ENCODE peak calls at places on chromosomes 13 and 19, in four cellular contexts. One of them, this sample, is unnamed.
A peak's percentile ranks its signal among the peaks of the same experiment; 100 is the strongest.

GRCh38 chr13:112849500-112849899 is 119.5 kb upstream of the MCF2L start:
- DNase-seq in ovary: no peak
- DNase-seq in left ventricle myocardium inferior: no peak
- DNase-seq in fibroblast of lung: peak; percentile 23
- DNase-seq in this sample: peak; percentile 27

GRCh38 chr13:112959701-112960542 is 9.1 kb upstream of the MCF2L start:
- DNase-seq in ovary: no peak
- DNase-seq in left ventricle myocardium inferior: no peak
- DNase-seq in fibroblast of lung: no peak
- DNase-seq in this sample: no peak

GRCh38 chr13:86974251-86974994 is 696.7 kb upstream of the SLITRK5 start:
- DNase-seq in ovary: no peak
- DNase-seq in left ventricle myocardium inferior: no peak
- DNase-seq in fibroblast of lung: no peak
- DNase-seq in this sample: no peak

GRCh38 chr19:46919324-46919723 is 58.5 kb downstream of the ARHGAP35 start:
- DNase-seq in ovary: no peak
- DNase-seq in left ventricle myocardium inferior: no peak
- DNase-seq in fibroblast of lung: peak; percentile 50
- DNase-seq in this sample: peak; percentile 39

GRCh38 chr13:106867249-106867648 is 299.3 kb upstream of the ARGLU1 start:
- DNase-seq in ovary: no peak
- DNase-seq in left ventricle myocardium inferior: no peak
- DNase-seq in fibroblast of lung: peak; percentile 2
- DNase-seq in this sample: peak; percentile 52

GRCh38 chr13:24267283-24267682 is 42.1 kb upstream of the C1QTNF9 start:
- DNase-seq in ovary: peak; percentile 37
- DNase-seq in left ventricle myocardium inferior: no peak
- DNase-seq in fibroblast of lung: peak; percentile 6
- DNase-seq in this sample: peak; percentile 42

GRCh38 chr13:39688699-39689405 is 33.4 kb downstream of the COG6 start:
- DNase-seq in ovary: no peak
- DNase-seq in left ventricle myocardium inferior: no peak
- DNase-seq in fibroblast of lung: peak; percentile 74
- DNase-seq in this sample: peak; percentile 71

GRCh38 chr13:37878496-37878895 is 8.9 kb upstream of the TRPC4 start:
- DNase-seq in ovary: no peak
- DNase-seq in left ventricle myocardium inferior: no peak
- DNase-seq in fibroblast of lung: peak; percentile 31
- DNase-seq in this sample: peak; percentile 65

GRCh38 chr19:6853868-6854267 is 33.5 kb upstream of the ADGRE1 start:
- DNase-seq in ovary: no peak
- DNase-seq in left ventricle myocardium inferior: no peak
- DNase-seq in fibroblast of lung: no peak
- DNase-seq in this sample: no peak

GRCh38 chr13:101739382-101740178 is 287.1 kb downstream of the ITGBL1 start:
- DNase-seq in ovary: no peak
- DNase-seq in left ventricle myocardium inferior: no peak
- DNase-seq in fibroblast of lung: no peak
- DNase-seq in this sample: no peak

GRCh38 chr13:51785592-51786424 is 18.2 kb downstream of the DHRS12 start:
- DNase-seq in ovary: peak; percentile 53
- DNase-seq in left ventricle myocardium inferior: peak; percentile 76
- DNase-seq in fibroblast of lung: peak; percentile 47
- DNase-seq in this sample: peak; percentile 41

GRCh38 chr13:26498524-26499208 is 58.8 kb upstream of the WASF3 start:
- DNase-seq in ovary: no peak
- DNase-seq in left ventricle myocardium inferior: no peak
- DNase-seq in fibroblast of lung: peak; percentile 44
- DNase-seq in this sample: peak; percentile 44

GRCh38 chr19:38707512-38708114 is 36.7 kb downstream of the CAPN12 start:
- DNase-seq in ovary: no peak
- DNase-seq in left ventricle myocardium inferior: peak; percentile 76
- DNase-seq in fibroblast of lung: peak; percentile 65
- DNase-seq in this sample: peak; percentile 59

GRCh38 chr19:45069056-45069455 is 7.2 kb downstream of the ZNF296 start:
- DNase-seq in ovary: no peak
- DNase-seq in left ventricle myocardium inferior: peak; percentile 21
- DNase-seq in fibroblast of lung: peak; percentile 18
- DNase-seq in this sample: peak; percentile 19

GRCh38 chr19:56109216-56109615 is 11.9 kb downstream of the ZNF787 start:
- DNase-seq in ovary: no peak
- DNase-seq in left ventricle myocardium inferior: no peak
- DNase-seq in fibroblast of lung: no peak
- DNase-seq in this sample: peak; percentile 70

GRCh38 chr19:41205995-41206394 is 13.0 kb downstream of the CYP2S1 start:
- DNase-seq in ovary: no peak
- DNase-seq in left ventricle myocardium inferior: no peak
- DNase-seq in fibroblast of lung: no peak
- DNase-seq in this sample: no peak

GRCh38 chr19:13277104-13277809 is 127.0 kb downstream of the IER2 start:
- DNase-seq in ovary: peak; percentile 18
- DNase-seq in left ventricle myocardium inferior: peak; percentile 31
- DNase-seq in fibroblast of lung: peak; percentile 53
- DNase-seq in this sample: peak; percentile 83

GRCh38 chr13:77919351-77920294 is 992 bp upstream of the EDNRB start:
- DNase-seq in ovary: no peak
- DNase-seq in left ventricle myocardium inferior: peak; percentile 64
- DNase-seq in fibroblast of lung: peak; percentile 35
- DNase-seq in this sample: peak; percentile 34

GRCh38 chr13:106145070-106145469 is 390.4 kb downstream of the EFNB2 start:
- DNase-seq in ovary: no peak
- DNase-seq in left ventricle myocardium inferior: no peak
- DNase-seq in fibroblast of lung: no peak
- DNase-seq in this sample: no peak

GRCh38 chr13:25171170-25171516 is 945 bp downstream of the AMER2 start:
- DNase-seq in ovary: no peak
- DNase-seq in left ventricle myocardium inferior: no peak
- DNase-seq in fibroblast of lung: no peak
- DNase-seq in this sample: no peak

GRCh38 chr13:94481966-94482365 is 2.5 kb upstream of the DCT start:
- DNase-seq in ovary: no peak
- DNase-seq in left ventricle myocardium inferior: peak; percentile 22
- DNase-seq in fibroblast of lung: peak; percentile 77
- DNase-seq in this sample: peak; percentile 82

GRCh38 chr19:45243144-45243732 is 2.0 kb downstream of the EXOC3L2 start:
- DNase-seq in ovary: no peak
- DNase-seq in left ventricle myocardium inferior: no peak
- DNase-seq in fibroblast of lung: no peak
- DNase-seq in this sample: no peak

GRCh38 chr13:50916701-50917184 is 7.2 kb downstream of the RNASEH2B start:
- DNase-seq in ovary: no peak
- DNase-seq in left ventricle myocardium inferior: peak; percentile 17
- DNase-seq in fibroblast of lung: no peak
- DNase-seq in this sample: peak; percentile 13

GRCh38 chr13:37360556-37360955 is 238.0 kb downstream of the POSTN start:
- DNase-seq in ovary: no peak
- DNase-seq in left ventricle myocardium inferior: no peak
- DNase-seq in fibroblast of lung: peak; percentile 48
- DNase-seq in this sample: no peak

GRCh38 chr19:48568345-48568886 is 16.4 kb downstream of the SULT2B1 start:
- DNase-seq in ovary: peak; percentile 77
- DNase-seq in left ventricle myocardium inferior: peak; percentile 87
- DNase-seq in fibroblast of lung: peak; percentile 91
- DNase-seq in this sample: peak; percentile 64

GRCh38 chr13:102317593-102317992 is 84.3 kb downstream of the FGF14 start:
- DNase-seq in ovary: peak; percentile 34
- DNase-seq in left ventricle myocardium inferior: peak; percentile 87
- DNase-seq in fibroblast of lung: peak; percentile 61
- DNase-seq in this sample: peak; percentile 63

GRCh38 chr19:42207767-42208259 is 9.7 kb downstream of the DEDD2 start:
- DNase-seq in ovary: no peak
- DNase-seq in left ventricle myocardium inferior: no peak
- DNase-seq in fibroblast of lung: peak; percentile 89
- DNase-seq in this sample: peak; percentile 80

GRCh38 chr19:35027851-35028599 is 2.2 kb upstream of the SCN1B start:
- DNase-seq in ovary: no peak
- DNase-seq in left ventricle myocardium inferior: no peak
- DNase-seq in fibroblast of lung: peak; percentile 58
- DNase-seq in this sample: peak; percentile 76

GRCh38 chr19:35031072-35031881 is 1.0 kb downstream of the SCN1B start:
- DNase-seq in ovary: no peak
- DNase-seq in left ventricle myocardium inferior: peak; percentile 54
- DNase-seq in fibroblast of lung: peak; percentile 32
- DNase-seq in this sample: peak; percentile 44

GRCh38 chr19:35030257-35031071 is at the start of gene SCN1B:
- DNase-seq in ovary: peak; percentile 64
- DNase-seq in left ventricle myocardium inferior: peak; percentile 65
- DNase-seq in fibroblast of lung: peak; percentile 70
- DNase-seq in this sample: peak; percentile 59

GRCh38 chr19:35032356-35032865 is 2.1 kb downstream of the SCN1B start:
- DNase-seq in ovary: no peak
- DNase-seq in left ventricle myocardium inferior: no peak
- DNase-seq in fibroblast of lung: no peak
- DNase-seq in this sample: no peak

DNA sequence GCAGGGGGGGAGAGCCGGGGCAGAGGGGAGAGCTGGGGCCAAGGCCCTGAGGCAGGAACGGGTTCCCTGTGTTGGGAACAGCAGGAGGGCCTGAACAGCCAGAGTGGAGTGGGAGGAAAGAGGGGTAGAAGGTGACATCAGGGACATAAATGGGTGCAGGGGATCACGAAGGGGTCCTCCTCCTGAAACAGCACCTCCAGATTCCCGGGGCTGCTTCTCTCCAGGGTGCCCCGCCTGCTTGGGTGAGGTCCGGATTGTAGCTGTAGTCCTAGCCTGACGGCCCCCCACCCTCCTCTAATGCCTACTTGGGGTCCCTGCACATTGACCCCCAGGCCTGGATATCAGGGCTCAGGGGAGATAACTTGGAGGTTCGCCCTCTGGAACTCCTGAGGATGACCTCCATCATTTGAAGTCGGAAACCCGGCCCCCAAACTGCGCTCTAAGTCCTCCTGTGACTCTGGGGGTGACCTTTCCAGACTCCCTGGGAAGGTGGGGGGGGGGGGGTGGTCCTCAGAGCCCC is 473 bp upstream of the SCN1B start:
- DNase-seq in ovary: no peak
- DNase-seq in left ventricle myocardium inferior: no peak
- DNase-seq in fibroblast of lung: no peak
- DNase-seq in this sample: no peak
- H3K4me3 ChIP-seq in ovary: peak overlapping the region; percentile 55
- H3K4me3 ChIP-seq in left ventricle myocardium inferior: peak overlapping the region; percentile 69
- H3K4me3 ChIP-seq in fibroblast of lung: peak overlapping the region; percentile 36
- H3K4me3 ChIP-seq in this sample: peak overlapping the region; percentile 60

DNA sequence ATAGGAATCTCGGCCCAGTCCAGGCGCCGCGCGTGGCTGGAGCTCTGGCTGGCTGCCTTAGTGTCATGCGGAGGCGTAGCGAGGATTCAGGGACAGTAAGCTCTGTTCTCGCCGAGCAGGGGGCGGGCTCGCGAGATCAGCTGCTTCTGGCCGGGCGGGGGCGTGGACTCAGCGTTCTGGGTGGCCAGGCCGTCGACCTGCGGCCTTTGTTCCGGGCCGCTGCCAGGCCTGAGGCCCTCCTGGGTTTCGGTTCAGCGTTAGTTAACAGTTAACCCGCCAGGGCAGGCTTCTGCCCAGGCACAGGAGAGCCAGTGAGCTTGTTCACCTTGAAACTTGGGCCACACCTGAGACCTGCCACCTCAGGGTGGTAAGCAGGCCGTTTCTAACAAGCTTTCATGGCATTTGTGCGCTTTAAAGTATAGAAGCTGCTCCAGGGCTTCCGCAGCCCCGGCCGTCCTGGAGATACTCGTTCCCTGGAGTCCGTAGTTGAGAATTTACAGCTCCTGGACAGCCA is 332.2 kb upstream of the SGCG start:
- DNase-seq in ovary: no peak
- DNase-seq in left ventricle myocardium inferior: no peak
- DNase-seq in fibroblast of lung: no peak
- DNase-seq in this sample: no peak
- TF ChIP-seq CTCF in ovary: no peak
- TF ChIP-seq CTCF in left ventricle myocardium inferior: no peak
- TF ChIP-seq CTCF in fibroblast of lung: no peak
- TF ChIP-seq CTCF in this sample: no peak

GRCh38 chr13:28100149-28101121 is at the start of gene FLT3:
- DNase-seq in ovary: no peak
- DNase-seq in left ventricle myocardium inferior: peak; percentile 18
- DNase-seq in fibroblast of lung: peak; percentile 50
- DNase-seq in this sample: peak; percentile 78

GRCh38 chr13:28093871-28094270 is 6.5 kb downstream of the FLT3 start:
- DNase-seq in ovary: no peak
- DNase-seq in left ventricle myocardium inferior: no peak
- DNase-seq in fibroblast of lung: no peak
- DNase-seq in this sample: no peak

GRCh38 chr13:28097503-28097902 is 2.9 kb downstream of the FLT3 start:
- DNase-seq in ovary: no peak
- DNase-seq in left ventricle myocardium inferior: no peak
- DNase-seq in fibroblast of lung: no peak
- DNase-seq in this sample: no peak

GRCh38 chr13:28094311-28094710 is 6.1 kb downstream of the FLT3 start:
- DNase-seq in ovary: no peak
- DNase-seq in left ventricle myocardium inferior: no peak
- DNase-seq in fibroblast of lung: no peak
- DNase-seq in this sample: no peak

DNA sequence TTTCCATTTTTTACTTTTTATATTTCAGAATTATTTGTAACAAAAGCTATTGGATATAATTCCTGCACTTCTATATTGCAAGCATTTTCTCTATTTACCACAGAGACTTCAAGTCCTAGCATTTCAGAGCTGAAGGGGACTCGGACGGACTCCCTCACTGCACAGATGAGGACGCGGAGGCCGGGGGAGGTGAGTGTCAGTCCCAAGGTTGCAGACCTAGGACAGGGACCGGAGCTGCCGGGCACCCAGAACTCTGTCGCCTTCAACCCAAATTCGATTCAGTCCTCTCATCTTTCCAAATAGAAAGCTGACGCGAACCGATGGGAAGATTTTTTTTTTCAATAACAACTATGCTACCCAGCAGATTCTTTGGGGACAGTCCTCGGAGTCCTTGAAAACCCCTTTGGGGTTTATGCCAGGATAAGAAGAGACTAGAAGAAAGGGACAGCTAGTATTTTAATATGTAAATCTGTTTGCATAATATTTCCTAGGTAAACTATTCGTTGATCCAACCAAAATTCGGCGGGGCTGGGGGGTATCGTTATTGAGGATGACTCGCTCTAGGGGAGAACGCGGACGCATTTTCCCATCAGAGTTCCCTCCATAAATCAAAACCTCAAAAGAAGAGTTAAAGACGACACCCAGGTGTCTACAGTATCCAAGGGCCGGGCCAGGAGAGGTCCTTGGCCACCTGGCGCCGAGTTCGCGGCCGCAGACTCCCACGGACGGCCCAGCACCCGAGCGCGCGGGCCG is 804 bp downstream of the FLT3 start:
- DNase-seq in ovary: no peak
- DNase-seq in left ventricle myocardium inferior: no peak
- DNase-seq in fibroblast of lung: no peak
- DNase-seq in this sample: no peak
- H3K4me3 ChIP-seq in ovary: no peak overlapping the region
- H3K4me3 ChIP-seq in left ventricle myocardium inferior: peak overlapping the region; percentile 65
- H3K4me3 ChIP-seq in fibroblast of lung: no peak overlapping the region
- H3K4me3 ChIP-seq in this sample: peak overlapping the region; percentile 42

DNA sequence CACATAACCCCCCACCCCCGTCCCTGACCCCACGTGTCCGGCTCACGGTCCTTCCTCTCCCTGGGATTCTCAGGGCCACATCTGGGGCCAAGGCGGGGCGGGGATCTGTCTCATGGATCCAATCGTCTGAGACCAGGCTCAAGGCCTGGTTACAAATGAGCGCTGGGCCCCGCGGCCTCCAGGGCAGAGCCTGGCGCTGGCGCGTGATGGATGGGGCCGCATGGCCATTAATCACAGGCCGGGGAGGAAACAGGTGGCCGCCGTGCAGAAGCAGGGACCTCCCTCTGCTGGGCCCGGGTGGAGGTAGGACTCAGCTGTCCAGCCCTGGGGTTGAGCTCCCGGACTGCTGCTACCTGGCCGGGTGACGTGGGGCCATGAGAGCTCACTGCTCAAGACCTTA is 5.8 kb upstream of the TLE5 start:
- DNase-seq in ovary: no peak
- DNase-seq in left ventricle myocardium inferior: no peak
- DNase-seq in fibroblast of lung: no peak
- DNase-seq in this sample: no peak
- TF ChIP-seq CTCF in ovary: no peak
- TF ChIP-seq CTCF in left ventricle myocardium inferior: no peak
- TF ChIP-seq CTCF in fibroblast of lung: no peak
- TF ChIP-seq CTCF in this sample: no peak